ENCODE peak calls at places on chromosomes 13 and 19, in four cellular contexts. One of them, this sample, is unnamed.

GRCh38 chr13:40484101-40484800 is 182.2 kb downstream of the FOXO1 start:
- DNase-seq in stimulated activated CD4-positive, alpha-beta T cell treated with anti-CD3 and anti-CD28 coated beads, Interleukin-2, amount 100 ng/mL, for 24 hours: no peak
- DNase-seq in mucosa of descending colon: no peak
- DNase-seq in NCI-H1092 treated with DMSO at 0.1 percent for 48 hours: no peak
- DNase-seq in this sample: no peak

GRCh38 chr13:24644051-24644450 is 36.2 kb upstream of the ATP12A start:
- DNase-seq in stimulated activated CD4-positive, alpha-beta T cell treated with anti-CD3 and anti-CD28 coated beads, Interleukin-2, amount 100 ng/mL, for 24 hours: no peak
- DNase-seq in NCI-H1092 treated with DMSO at 0.1 percent for 48 hours: no peak
- DNase-seq in mucosa of descending colon: no peak
- DNase-seq in this sample: no peak

GRCh38 chr19:40962460-40962961 is 28.6 kb upstream of the CYP2B6 start:
- DNase-seq in mucosa of descending colon: no peak
- DNase-seq in NCI-H1092 treated with DMSO at 0.1 percent for 48 hours: no peak
- DNase-seq in stimulated activated CD4-positive, alpha-beta T cell treated with anti-CD3 and anti-CD28 coated beads, Interleukin-2, amount 100 ng/mL, for 24 hours: no peak
- DNase-seq in this sample: no peak

GRCh38 chr19:1591421-1592022 is 1.1 kb downstream of the MBD3 start:
- DNase-seq in mucosa of descending colon: no peak
- DNase-seq in stimulated activated CD4-positive, alpha-beta T cell treated with anti-CD3 and anti-CD28 coated beads, Interleukin-2, amount 100 ng/mL, for 24 hours: peak
- DNase-seq in NCI-H1092 treated with DMSO at 0.1 percent for 48 hours: peak
- DNase-seq in this sample: no peak

GRCh38 chr19:14368011-14368513 is 13.2 kb upstream of the ADGRE5 start:
- DNase-seq in mucosa of descending colon: no peak
- DNase-seq in NCI-H1092 treated with DMSO at 0.1 percent for 48 hours: no peak
- DNase-seq in stimulated activated CD4-positive, alpha-beta T cell treated with anti-CD3 and anti-CD28 coated beads, Interleukin-2, amount 100 ng/mL, for 24 hours: no peak
- DNase-seq in this sample: no peak

GRCh38 chr19:39430675-39431593 is 4.8 kb downstream of the RPS16 start:
- DNase-seq in stimulated activated CD4-positive, alpha-beta T cell treated with anti-CD3 and anti-CD28 coated beads, Interleukin-2, amount 100 ng/mL, for 24 hours: peak
- DNase-seq in mucosa of descending colon: no peak
- DNase-seq in NCI-H1092 treated with DMSO at 0.1 percent for 48 hours: no peak
- DNase-seq in this sample: peak

GRCh38 chr19:19552811-19553210 is 14.7 kb downstream of the CILP2 start:
- DNase-seq in NCI-H1092 treated with DMSO at 0.1 percent for 48 hours: no peak
- DNase-seq in mucosa of descending colon: peak
- DNase-seq in stimulated activated CD4-positive, alpha-beta T cell treated with anti-CD3 and anti-CD28 coated beads, Interleukin-2, amount 100 ng/mL, for 24 hours: peak
- DNase-seq in this sample: no peak

GRCh38 chr13:44365008-44365407 is 8.6 kb upstream of the SERP2 start:
- DNase-seq in stimulated activated CD4-positive, alpha-beta T cell treated with anti-CD3 and anti-CD28 coated beads, Interleukin-2, amount 100 ng/mL, for 24 hours: no peak
- DNase-seq in NCI-H1092 treated with DMSO at 0.1 percent for 48 hours: no peak
- DNase-seq in mucosa of descending colon: no peak
- DNase-seq in this sample: no peak

GRCh38 chr19:38122402-38123093 is 101.5 kb downstream of the DPF1 start:
- DNase-seq in mucosa of descending colon: no peak
- DNase-seq in NCI-H1092 treated with DMSO at 0.1 percent for 48 hours: no peak
- DNase-seq in stimulated activated CD4-positive, alpha-beta T cell treated with anti-CD3 and anti-CD28 coated beads, Interleukin-2, amount 100 ng/mL, for 24 hours: no peak
- DNase-seq in this sample: no peak

GRCh38 chr19:13172335-13173128 is 22.3 kb downstream of the IER2 start:
- DNase-seq in mucosa of descending colon: peak
- DNase-seq in stimulated activated CD4-positive, alpha-beta T cell treated with anti-CD3 and anti-CD28 coated beads, Interleukin-2, amount 100 ng/mL, for 24 hours: peak
- DNase-seq in NCI-H1092 treated with DMSO at 0.1 percent for 48 hours: no peak
- DNase-seq in this sample: peak

GRCh38 chr19:28929026-28929425 is 283.9 kb downstream of the UQCRFS1 start:
- DNase-seq in NCI-H1092 treated with DMSO at 0.1 percent for 48 hours: no peak
- DNase-seq in mucosa of descending colon: no peak
- DNase-seq in stimulated activated CD4-positive, alpha-beta T cell treated with anti-CD3 and anti-CD28 coated beads, Interleukin-2, amount 100 ng/mL, for 24 hours: no peak
- DNase-seq in this sample: no peak

GRCh38 chr13:43401364-43401763 is 378.0 kb downstream of the DNAJC15 start:
- DNase-seq in stimulated activated CD4-positive, alpha-beta T cell treated with anti-CD3 and anti-CD28 coated beads, Interleukin-2, amount 100 ng/mL, for 24 hours: no peak
- DNase-seq in NCI-H1092 treated with DMSO at 0.1 percent for 48 hours: no peak
- DNase-seq in mucosa of descending colon: no peak
- DNase-seq in this sample: no peak

GRCh38 chr13:99399623-99399974 is 92.4 kb upstream of the GPR183 start:
- DNase-seq in mucosa of descending colon: no peak
- DNase-seq in NCI-H1092 treated with DMSO at 0.1 percent for 48 hours: no peak
- DNase-seq in stimulated activated CD4-positive, alpha-beta T cell treated with anti-CD3 and anti-CD28 coated beads, Interleukin-2, amount 100 ng/mL, for 24 hours: no peak
- DNase-seq in this sample: no peak

GRCh38 chr19:18644144-18645034 is 7.6 kb downstream of the KLHL26 start:
- DNase-seq in mucosa of descending colon: no peak
- DNase-seq in NCI-H1092 treated with DMSO at 0.1 percent for 48 hours: no peak
- DNase-seq in stimulated activated CD4-positive, alpha-beta T cell treated with anti-CD3 and anti-CD28 coated beads, Interleukin-2, amount 100 ng/mL, for 24 hours: no peak
- DNase-seq in this sample: no peak

GRCh38 chr19:28705008-28705407 is 507.9 kb downstream of the UQCRFS1 start:
- DNase-seq in stimulated activated CD4-positive, alpha-beta T cell treated with anti-CD3 and anti-CD28 coated beads, Interleukin-2, amount 100 ng/mL, for 24 hours: no peak
- DNase-seq in mucosa of descending colon: no peak
- DNase-seq in NCI-H1092 treated with DMSO at 0.1 percent for 48 hours: no peak
- DNase-seq in this sample: no peak

GRCh38 chr13:59545007-59545406 is 618.7 kb downstream of the DIAPH3 start:
- DNase-seq in NCI-H1092 treated with DMSO at 0.1 percent for 48 hours: no peak
- DNase-seq in stimulated activated CD4-positive, alpha-beta T cell treated with anti-CD3 and anti-CD28 coated beads, Interleukin-2, amount 100 ng/mL, for 24 hours: no peak
- DNase-seq in mucosa of descending colon: no peak
- DNase-seq in this sample: no peak

GRCh38 chr13:29676941-29677452 is 81.5 kb upstream of the SLC7A1 start:
- DNase-seq in NCI-H1092 treated with DMSO at 0.1 percent for 48 hours: no peak
- DNase-seq in stimulated activated CD4-positive, alpha-beta T cell treated with anti-CD3 and anti-CD28 coated beads, Interleukin-2, amount 100 ng/mL, for 24 hours: no peak
- DNase-seq in mucosa of descending colon: peak
- DNase-seq in this sample: no peak

GRCh38 chr13:47621931-47622330 is 379.1 kb downstream of the SUCLA2 start:
- DNase-seq in mucosa of descending colon: no peak
- DNase-seq in NCI-H1092 treated with DMSO at 0.1 percent for 48 hours: no peak
- DNase-seq in stimulated activated CD4-positive, alpha-beta T cell treated with anti-CD3 and anti-CD28 coated beads, Interleukin-2, amount 100 ng/mL, for 24 hours: no peak
- DNase-seq in this sample: no peak

GRCh38 chr19:34482380-34483250 is 1.1 kb downstream of the WTIP start:
- DNase-seq in stimulated activated CD4-positive, alpha-beta T cell treated with anti-CD3 and anti-CD28 coated beads, Interleukin-2, amount 100 ng/mL, for 24 hours: no peak
- DNase-seq in NCI-H1092 treated with DMSO at 0.1 percent for 48 hours: no peak
- DNase-seq in mucosa of descending colon: no peak
- DNase-seq in this sample: no peak

GRCh38 chr19:9941236-9941635 is 4.9 kb upstream of the OLFM2 start:
- DNase-seq in mucosa of descending colon: no peak
- DNase-seq in NCI-H1092 treated with DMSO at 0.1 percent for 48 hours: no peak
- DNase-seq in stimulated activated CD4-positive, alpha-beta T cell treated with anti-CD3 and anti-CD28 coated beads, Interleukin-2, amount 100 ng/mL, for 24 hours: no peak
- DNase-seq in this sample: no peak

GRCh38 chr13:31909889-31910551 is 121.6 kb upstream of the FRY start:
- DNase-seq in mucosa of descending colon: no peak
- DNase-seq in NCI-H1092 treated with DMSO at 0.1 percent for 48 hours: peak
- DNase-seq in stimulated activated CD4-positive, alpha-beta T cell treated with anti-CD3 and anti-CD28 coated beads, Interleukin-2, amount 100 ng/mL, for 24 hours: peak
- DNase-seq in this sample: peak

GRCh38 chr13:112818040-112818697 is 128.3 kb downstream of the ATP11A start:
- DNase-seq in mucosa of descending colon: no peak
- DNase-seq in NCI-H1092 treated with DMSO at 0.1 percent for 48 hours: no peak
- DNase-seq in stimulated activated CD4-positive, alpha-beta T cell treated with anti-CD3 and anti-CD28 coated beads, Interleukin-2, amount 100 ng/mL, for 24 hours: no peak
- DNase-seq in this sample: no peak

GRCh38 chr13:55627221-55627620 is 1513.5 kb upstream of the PRR20A start:
- DNase-seq in stimulated activated CD4-positive, alpha-beta T cell treated with anti-CD3 and anti-CD28 coated beads, Interleukin-2, amount 100 ng/mL, for 24 hours: no peak
- DNase-seq in NCI-H1092 treated with DMSO at 0.1 percent for 48 hours: no peak
- DNase-seq in mucosa of descending colon: no peak
- DNase-seq in this sample: no peak

This sample was measured in T-helper 1 cell.